ENCODE peak calls at places on chromosomes 13 and 19, in four cellular contexts. One of them, this sample, is unnamed.

GRCh38 chr13:77533875-77534788 is 1.4 kb upstream of the SCEL start:
- DNase-seq in CD8-positive, alpha-beta T cell: no peak
- DNase-seq in fibroblast of lung: no peak
- DNase-seq in heart right ventricle: no peak
- DNase-seq in this sample: no peak

GRCh38 chr13:109881347-109881725 is 95.0 kb upstream of the IRS2 start:
- DNase-seq in fibroblast of lung: no peak
- DNase-seq in heart right ventricle: no peak
- DNase-seq in CD8-positive, alpha-beta T cell: no peak
- DNase-seq in this sample: no peak

GRCh38 chr13:97978661-97979450 is 25.4 kb downstream of the IPO5 start:
- DNase-seq in heart right ventricle: no peak
- DNase-seq in fibroblast of lung: peak; percentile 47
- DNase-seq in CD8-positive, alpha-beta T cell: no peak
- DNase-seq in this sample: no peak

GRCh38 chr19:50512999-50513745 is 541 bp downstream of the ASPDH start:
- DNase-seq in CD8-positive, alpha-beta T cell: no peak
- DNase-seq in heart right ventricle: no peak
- DNase-seq in fibroblast of lung: no peak
- DNase-seq in this sample: no peak

GRCh38 chr13:45718063-45718462 is 15.9 kb downstream of the CBY2 start:
- DNase-seq in CD8-positive, alpha-beta T cell: no peak
- DNase-seq in fibroblast of lung: peak; percentile 32
- DNase-seq in heart right ventricle: no peak
- DNase-seq in this sample: no peak

GRCh38 chr13:30984620-30985019 is 52.2 kb downstream of the TEX26 start:
- DNase-seq in CD8-positive, alpha-beta T cell: no peak
- DNase-seq in heart right ventricle: no peak
- DNase-seq in fibroblast of lung: no peak
- DNase-seq in this sample: no peak

GRCh38 chr19:29798783-29799182 is 13.0 kb upstream of the CCNE1 start:
- DNase-seq in fibroblast of lung: peak; percentile 8
- DNase-seq in heart right ventricle: no peak
- DNase-seq in CD8-positive, alpha-beta T cell: no peak
- DNase-seq in this sample: no peak

GRCh38 chr13:111485491-111486250 is 165.2 kb downstream of the TEX29 start:
- DNase-seq in heart right ventricle: no peak
- DNase-seq in CD8-positive, alpha-beta T cell: no peak
- DNase-seq in fibroblast of lung: no peak
- DNase-seq in this sample: no peak

GRCh38 chr13:69198706-69199105 is 908.9 kb upstream of the ATXN8OS start:
- DNase-seq in CD8-positive, alpha-beta T cell: no peak
- DNase-seq in heart right ventricle: no peak
- DNase-seq in fibroblast of lung: no peak
- DNase-seq in this sample: no peak

GRCh38 chr19:8530061-8530679 is 16.2 kb upstream of the ZNF414 start:
- DNase-seq in CD8-positive, alpha-beta T cell: no peak
- DNase-seq in fibroblast of lung: no peak
- DNase-seq in heart right ventricle: no peak
- DNase-seq in this sample: no peak

GRCh38 chr13:39244561-39245230 is 206.4 kb downstream of the NHLRC3 start:
- DNase-seq in CD8-positive, alpha-beta T cell: no peak
- DNase-seq in fibroblast of lung: no peak
- DNase-seq in heart right ventricle: no peak
- DNase-seq in this sample: no peak

GRCh38 chr19:46733693-46734240 is 12.1 kb upstream of the FKRP start:
- DNase-seq in fibroblast of lung: no peak
- DNase-seq in heart right ventricle: no peak
- DNase-seq in CD8-positive, alpha-beta T cell: no peak
- DNase-seq in this sample: no peak

GRCh38 chr19:14383556-14383897 is 2.3 kb downstream of the ADGRE5 start:
- DNase-seq in fibroblast of lung: peak; percentile 67
- DNase-seq in CD8-positive, alpha-beta T cell: no peak
- DNase-seq in heart right ventricle: peak; percentile 42
- DNase-seq in this sample: no peak

GRCh38 chr19:13839938-13840750 is 36.8 kb upstream of the NANOS3 start:
- DNase-seq in fibroblast of lung: no peak
- DNase-seq in heart right ventricle: peak; percentile 68
- DNase-seq in CD8-positive, alpha-beta T cell: peak; percentile 57
- DNase-seq in this sample: no peak

GRCh38 chr13:37484056-37484455 is 114.5 kb downstream of the POSTN start:
- DNase-seq in heart right ventricle: no peak
- DNase-seq in CD8-positive, alpha-beta T cell: no peak
- DNase-seq in fibroblast of lung: no peak
- DNase-seq in this sample: no peak

GRCh38 chr13:51614350-51614786 is 30.1 kb downstream of the WDFY2 start:
- DNase-seq in CD8-positive, alpha-beta T cell: peak; percentile 35
- DNase-seq in fibroblast of lung: no peak
- DNase-seq in heart right ventricle: no peak
- DNase-seq in this sample: peak; percentile 56

GRCh38 chr13:110454956-110455355 is 106.6 kb downstream of the RAB20 start:
- DNase-seq in heart right ventricle: peak; percentile 41
- DNase-seq in CD8-positive, alpha-beta T cell: no peak
- DNase-seq in fibroblast of lung: no peak
- DNase-seq in this sample: no peak

GRCh38 chr19:10863107-10863700 is 8.1 kb upstream of the CARM1 start:
- DNase-seq in fibroblast of lung: no peak
- DNase-seq in CD8-positive, alpha-beta T cell: no peak
- DNase-seq in heart right ventricle: no peak
- DNase-seq in this sample: no peak

GRCh38 chr19:19067276-19068072 is 3.7 kb downstream of the SLC25A42 start:
- DNase-seq in heart right ventricle: no peak
- DNase-seq in fibroblast of lung: no peak
- DNase-seq in CD8-positive, alpha-beta T cell: no peak
- DNase-seq in this sample: no peak

GRCh38 chr13:80131204-80131603 is 209.7 kb downstream of the SPRY2 start:
- DNase-seq in heart right ventricle: peak; percentile 84
- DNase-seq in CD8-positive, alpha-beta T cell: no peak
- DNase-seq in fibroblast of lung: peak; percentile 78
- DNase-seq in this sample: no peak

GRCh38 chr19:31612873-31613272 is 263.6 kb upstream of the TSHZ3 start:
- DNase-seq in CD8-positive, alpha-beta T cell: no peak
- DNase-seq in fibroblast of lung: no peak
- DNase-seq in heart right ventricle: no peak
- DNase-seq in this sample: no peak
- H3K36me3 ChIP-seq in CD8-positive, alpha-beta T cell: no peaks in the 10 kb centered on the region
- H3K36me3 ChIP-seq in fibroblast of lung: no peaks in the 10 kb centered on the region
- H3K36me3 ChIP-seq in heart right ventricle: no peaks in the 10 kb centered on the region
- H3K36me3 ChIP-seq in this sample: no peaks in the 10 kb centered on the region

GRCh38 chr19:17264641-17264979 is at the start of gene USHBP1:
- DNase-seq in CD8-positive, alpha-beta T cell: no peak
- DNase-seq in fibroblast of lung: no peak
- DNase-seq in heart right ventricle: peak; percentile 56
- DNase-seq in this sample: no peak

GRCh38 chr19:17266975-17267788 is at the start of gene BABAM1:
- DNase-seq in CD8-positive, alpha-beta T cell: peak; percentile 91
- DNase-seq in heart right ventricle: peak; percentile 87
- DNase-seq in fibroblast of lung: peak; percentile 100
- DNase-seq in this sample: peak; percentile 99

GRCh38 chr19:17266589-17266974 is 661 bp upstream of the BABAM1 start:
- DNase-seq in heart right ventricle: no peak
- DNase-seq in CD8-positive, alpha-beta T cell: no peak
- DNase-seq in fibroblast of lung: no peak
- DNase-seq in this sample: no peak

GRCh38 chr19:17266026-17266425 is 1.2 kb upstream of the BABAM1 start:
- DNase-seq in CD8-positive, alpha-beta T cell: no peak
- DNase-seq in fibroblast of lung: no peak
- DNase-seq in heart right ventricle: no peak
- DNase-seq in this sample: no peak

DNA sequence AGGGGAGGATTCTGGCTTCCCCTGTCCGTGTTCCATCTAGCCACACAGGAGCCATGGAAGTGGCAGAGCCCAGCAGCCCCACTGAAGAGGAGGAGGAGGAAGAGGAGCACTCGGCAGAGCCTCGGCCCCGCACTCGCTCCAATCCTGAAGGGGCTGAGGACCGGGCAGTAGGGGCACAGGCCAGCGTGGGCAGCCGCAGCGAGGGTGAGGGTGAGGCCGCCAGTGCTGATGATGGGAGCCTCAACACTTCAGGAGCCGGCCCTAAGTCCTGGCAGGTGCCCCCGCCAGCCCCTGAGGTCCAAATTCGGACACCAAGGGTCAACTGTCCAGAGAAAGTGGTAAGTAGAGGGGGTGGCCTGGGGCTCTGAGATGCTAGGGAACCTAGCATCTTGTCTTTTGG is 1.5 kb downstream of the BABAM1 start:
- DNase-seq in heart right ventricle: no peak
- DNase-seq in CD8-positive, alpha-beta T cell: no peak
- DNase-seq in fibroblast of lung: no peak
- DNase-seq in this sample: no peak
- H3K27ac ChIP-seq in heart right ventricle: no peak overlapping the region
- H3K27ac ChIP-seq in CD8-positive, alpha-beta T cell: no peak overlapping the region
- H3K27ac ChIP-seq in fibroblast of lung: no peak overlapping the region
- H3K27ac ChIP-seq in this sample: no peak overlapping the region

GRCh38 chr19:48683349-48683748 is 10.5 kb upstream of the NTN5 start:
- DNase-seq in heart right ventricle: peak; percentile 62
- DNase-seq in CD8-positive, alpha-beta T cell: peak; percentile 44
- DNase-seq in fibroblast of lung: peak; percentile 59
- DNase-seq in this sample: no peak
- H3K4me3 ChIP-seq in heart right ventricle: peak overlapping the region; percentile 8
- H3K4me3 ChIP-seq in CD8-positive, alpha-beta T cell: no peak overlapping the region
- H3K4me3 ChIP-seq in fibroblast of lung: no peak overlapping the region
- H3K4me3 ChIP-seq in this sample: no peak overlapping the region

GRCh38 chr13:25768726-25769270 is 283.0 kb downstream of the SHISA2 start:
- DNase-seq in fibroblast of lung: peak; percentile 79
- DNase-seq in heart right ventricle: no peak
- DNase-seq in CD8-positive, alpha-beta T cell: no peak
- DNase-seq in this sample: no peak

GRCh38 chr13:25771641-25772478 is 280.0 kb downstream of the SHISA2 start:
- DNase-seq in fibroblast of lung: peak; percentile 14
- DNase-seq in heart right ventricle: no peak
- DNase-seq in CD8-positive, alpha-beta T cell: no peak
- DNase-seq in this sample: no peak

GRCh38 chr13:25771208-25771607 is 280.6 kb downstream of the SHISA2 start:
- DNase-seq in heart right ventricle: no peak
- DNase-seq in fibroblast of lung: no peak
- DNase-seq in CD8-positive, alpha-beta T cell: no peak
- DNase-seq in this sample: peak; percentile 8

GRCh38 chr13:25766576-25766975 is 285.2 kb downstream of the SHISA2 start:
- DNase-seq in heart right ventricle: no peak
- DNase-seq in CD8-positive, alpha-beta T cell: no peak
- DNase-seq in fibroblast of lung: no peak
- DNase-seq in this sample: no peak

DNA sequence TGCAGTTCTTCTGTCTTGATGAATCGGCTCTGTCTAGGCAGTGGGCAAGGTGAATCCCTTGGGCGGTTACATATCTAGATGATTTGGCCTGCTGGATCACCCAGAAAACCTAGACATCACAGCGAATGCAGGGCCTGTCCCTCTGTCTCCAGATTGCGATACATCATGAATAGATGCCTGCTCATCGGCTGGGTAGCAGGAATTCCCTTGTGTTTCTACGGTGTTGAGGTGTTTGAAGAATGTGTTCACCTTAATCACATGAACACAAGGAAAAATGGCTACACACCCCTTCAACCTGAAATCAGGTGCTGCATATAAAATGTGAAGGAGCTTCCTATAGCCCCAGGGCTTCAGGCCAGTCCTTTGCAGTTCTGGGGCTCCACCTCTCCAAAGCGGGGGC is 281.2 kb downstream of the SHISA2 start:
- DNase-seq in heart right ventricle: no peak
- DNase-seq in CD8-positive, alpha-beta T cell: no peak
- DNase-seq in fibroblast of lung: no peak
- DNase-seq in this sample: no peak
- H3K36me3 ChIP-seq in heart right ventricle: no peaks in the 10 kb centered on the region
- H3K36me3 ChIP-seq in CD8-positive, alpha-beta T cell: no peaks in the 10 kb centered on the region
- H3K36me3 ChIP-seq in fibroblast of lung: no peaks in the 10 kb centered on the region
- H3K36me3 ChIP-seq in this sample: no peaks in the 10 kb centered on the region

GRCh38 chr13:58455094-58455493 is 823.5 kb downstream of the PCDH17 start:
- DNase-seq in CD8-positive, alpha-beta T cell: no peak
- DNase-seq in heart right ventricle: no peak
- DNase-seq in fibroblast of lung: no peak
- DNase-seq in this sample: no peak

DNA sequence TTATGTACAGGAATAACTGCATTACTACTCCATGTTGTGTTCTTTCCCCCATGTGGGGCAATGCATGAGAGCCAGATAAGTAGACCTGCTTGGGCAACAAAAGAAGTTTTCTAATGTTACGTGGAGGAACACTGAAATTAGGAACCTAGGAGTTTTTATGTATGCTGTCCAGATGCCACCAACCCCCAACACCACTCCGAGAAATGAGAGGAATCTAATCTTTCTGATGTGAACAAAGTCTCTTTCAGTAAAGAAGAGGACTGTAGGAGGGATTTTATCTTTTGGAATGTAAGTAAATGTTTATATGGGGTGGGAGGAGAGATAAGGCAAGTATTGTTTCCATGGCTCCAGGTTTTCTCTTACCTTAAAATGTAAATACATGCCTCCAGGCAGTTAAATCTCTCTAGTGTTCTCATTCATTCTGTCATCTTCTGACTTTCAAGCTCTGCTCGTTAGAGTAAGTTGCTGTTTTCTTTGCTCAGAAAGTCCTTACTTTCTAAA is 820.6 kb downstream of the PCDH17 start:
- DNase-seq in CD8-positive, alpha-beta T cell: no peak
- DNase-seq in heart right ventricle: no peak
- DNase-seq in fibroblast of lung: no peak
- DNase-seq in this sample: no peak
- H3K27ac ChIP-seq in CD8-positive, alpha-beta T cell: no peak overlapping the region
- H3K27ac ChIP-seq in heart right ventricle: no peak overlapping the region
- H3K27ac ChIP-seq in fibroblast of lung: no peak overlapping the region
- H3K27ac ChIP-seq in this sample: no peak overlapping the region

This sample was measured in naive thymus-derived CD4-positive, alpha-beta T cell.